ENCODE peak calls at places on chromosomes 5 and 9, in seven cellular contexts. X is neural progenitor cell, C is cardiac muscle cell, T is ascending aorta, Q is left ventricle myocardium inferior, R is lower lobe of right lung, H is sigmoid colon. B is an unnamed sample. For H3K4me1, the result is how much of the 10 kb centered on the place peaks cover.

GRCh38 chr9:68493953-68494541 is 46.6 kb downstream of the TMEM252 start:
- DNase-seq in X (no peak), C (no peak), T (no peak), Q (no peak), R (no peak), H (no peak), B (no peak)

GRCh38 chr9:114616684-114617520 is 5.8 kb downstream of the TMEM268 start:
- DNase-seq in X (no peak), C (no peak), T (peak), Q (peak), R (peak), H (peak), B (peak)

GRCh38 chr5:38591450-38591849 is 35.0 kb upstream of the LIFR start:
- DNase-seq in X (no peak), C (no peak), T (no peak), Q (no peak), R (no peak), H (no peak), B (no peak)

GRCh38 chr9:117494401-117495130 is 79.7 kb upstream of the ASTN2 start:
- DNase-seq in X (no peak), C (no peak), T (no peak), Q (no peak), R (no peak), H (no peak), B (no peak)

GRCh38 chr9:133230093-133230492 is 21.0 kb upstream of the OBP2B start:
- DNase-seq in X (no peak), C (no peak), T (no peak), Q (no peak), R (no peak), H (peak), B (no peak)

GRCh38 chr9:2355594-2355993 is 266.0 kb upstream of the VLDLR start:
- DNase-seq in X (no peak), C (no peak), T (no peak), Q (no peak), R (no peak), H (no peak), B (no peak)

GRCh38 chr9:2613730-2614271 is 7.8 kb upstream of the VLDLR start:
- DNase-seq in X (no peak), C (no peak), T (no peak), Q (peak), R (no peak), H (no peak), B (peak)

GRCh38 chr9:15469406-15469805 is 41.4 kb downstream of the PSIP1 start:
- DNase-seq in X (no peak), C (no peak), T (no peak), Q (no peak), R (no peak), H (no peak), B (no peak)

GRCh38 chr5:125194901-125195300 is 448.5 kb upstream of the ZNF608 start:
- DNase-seq in X (peak), C (no peak), T (no peak), Q (no peak), R (no peak), H (no peak), B (no peak)

GRCh38 chr9:14030350-14030823 is 283.6 kb downstream of the NFIB start:
- DNase-seq in X (no peak), C (no peak), T (no peak), Q (no peak), R (no peak), H (no peak), B (peak)

GRCh38 chr5:168137265-168137664 is 154.2 kb upstream of the WWC1 start:
- DNase-seq in X (no peak), C (no peak), T (no peak), Q (no peak), R (no peak), H (no peak), B (no peak)

GRCh38 chr5:97550164-97550563 is 367.1 kb upstream of the RIOK2 start:
- DNase-seq in X (peak), C (no peak), T (no peak), Q (no peak), R (no peak), H (no peak), B (no peak)

GRCh38 chr5:89269721-89270120 is 386.7 kb upstream of the MEF2C start:
- DNase-seq in X (no peak), C (no peak), T (no peak), Q (no peak), R (no peak), H (no peak), B (no peak)
- H3K27ac ChIP-seq in X (no peak), C (no peak), T (no peak), Q (no peak), R (no peak), H (no peak), B (no peak)

GRCh38 chr5:138354926-138355378 is 2.5 kb downstream of the KDM3B start:
- DNase-seq in X (peak), C (peak), T (no peak), Q (no peak), R (no peak), H (no peak), B (no peak)
- TF ChIP-seq CTCF in X (no peak), C (no peak), T (no peak), Q (no peak), R (no peak), H (no peak), B (no peak)

DNA sequence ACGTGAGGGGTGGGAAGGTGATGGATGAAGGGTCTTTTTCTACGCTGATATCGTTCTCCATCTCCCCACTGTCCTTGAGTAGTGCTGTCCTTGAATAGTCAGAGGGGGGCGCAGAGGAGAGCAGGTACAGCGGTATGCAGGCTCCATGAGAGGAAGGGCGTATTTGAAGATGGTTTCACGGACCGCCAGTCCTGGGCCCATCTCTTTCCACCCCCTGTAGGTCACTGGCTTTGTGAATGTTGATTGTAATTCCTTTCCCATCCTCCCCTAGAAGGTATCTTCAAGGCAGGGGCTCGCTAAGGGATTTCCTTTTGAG is 40.8 kb upstream of the DAB2IP start:
- DNase-seq in X (peak), C (no peak), T (no peak), Q (no peak), R (no peak), H (no peak), B (no peak)
- H3K4me1 ChIP-seq in X (under half), C (half or more), T (under half), Q (half or more), R (under half), H (half or more), B (half or more)

GRCh38 chr5:107484261-107484660 is 186.5 kb downstream of the EFNA5 start:
- DNase-seq in X (no peak), C (no peak), T (no peak), Q (no peak), R (no peak), H (no peak), B (no peak)

GRCh38 chr5:107487056-107487461 is 183.7 kb downstream of the EFNA5 start:
- DNase-seq in X (no peak), C (no peak), T (no peak), Q (no peak), R (no peak), H (no peak), B (peak)

GRCh38 chr5:107483625-107484024 is 187.1 kb downstream of the EFNA5 start:
- DNase-seq in X (no peak), C (no peak), T (no peak), Q (no peak), R (no peak), H (no peak), B (no peak)

GRCh38 chr5:107486489-107486888 is 184.2 kb downstream of the EFNA5 start:
- DNase-seq in X (no peak), C (no peak), T (no peak), Q (no peak), R (no peak), H (no peak), B (no peak)

GRCh38 chr5:107485184-107485583 is 185.6 kb downstream of the EFNA5 start:
- DNase-seq in X (no peak), C (no peak), T (no peak), Q (no peak), R (no peak), H (no peak), B (no peak)
- H3K27ac ChIP-seq in X (no peak), C (no peak), T (no peak), Q (no peak), R (no peak), H (no peak), B (no peak)

GRCh38 chr5:10229306-10230048 is 20.2 kb downstream of the ATPSCKMT start:
- DNase-seq in X (no peak), C (no peak), T (no peak), Q (no peak), R (no peak), H (no peak), B (no peak)
- TF ChIP-seq CTCF in X (peak), C (peak), T (no peak), Q (no peak), R (no peak), H (no peak), B (no peak)

GRCh38 chr9:21549890-21550289 is 67.8 kb upstream of the IFNE start:
- DNase-seq in X (no peak), C (no peak), T (no peak), Q (no peak), R (no peak), H (no peak), B (no peak)
- H3K4me1 ChIP-seq in X (under half), C (under half), T (under half), Q (under half), R (under half), H (under half), B (under half)